ENCODE peak calls at places on chromosomes 5 and 9, in nine cellular contexts. F is nephron progenitor cell, N is bronchial epithelial cell, J is endothelial cell, L is body of pancreas, D is fibroblast of mammary gland, S is GM12865, P is progenitor cell of endocrine pancreas, T is psoas muscle. I is an unnamed sample.

GRCh38 chr5:36696059-36696673 is 89.8 kb downstream of the SLC1A3 start:
- DNase-seq in T (peak; percentile 66), D (peak; percentile 73), P (peak; percentile 46), F (peak; percentile 59), J (peak; percentile 67), S (peak; percentile 73), N (peak; percentile 73), L (peak; percentile 76), I (peak; percentile 68)

GRCh38 chr5:178785999-178786398 is 55.5 kb upstream of the ZNF354A start:
- DNase-seq in T (no peak), P (no peak), S (no peak), N (peak; percentile 25), F (no peak), D (peak; percentile 24), L (no peak), J (no peak), I (no peak)

GRCh38 chr5:155969510-155969909 is 357.5 kb upstream of the SGCD start:
- DNase-seq in J (no peak), N (no peak), S (no peak), P (no peak), F (no peak), D (no peak), L (no peak), T (no peak), I (no peak)

GRCh38 chr5:18546570-18546969 is 912.3 kb downstream of the TAF11L14 start:
- DNase-seq in F (no peak), S (no peak), P (no peak), J (no peak), T (no peak), N (no peak), D (no peak), L (no peak), I (no peak)

GRCh38 chr9:35951736-35952135 is 6.2 kb downstream of the OR2S2 start:
- DNase-seq in P (no peak), T (no peak), S (no peak), D (peak; percentile 50), N (peak; percentile 51), J (no peak), L (no peak), F (no peak), I (no peak)

GRCh38 chr9:12640866-12641636 is 52.1 kb upstream of the TYRP1 start:
- DNase-seq in N (no peak), T (no peak), S (no peak), L (no peak), D (no peak), P (no peak), J (no peak), F (no peak), I (no peak)

GRCh38 chr5:82909816-82910215 is 167.4 kb downstream of the TMEM167A start:
- DNase-seq in P (no peak), D (no peak), N (no peak), T (no peak), F (no peak), L (no peak), S (no peak), J (no peak), I (no peak)

GRCh38 chr9:98373622-98374021 is 118.2 kb upstream of the TBC1D2 start:
- DNase-seq in L (no peak), S (no peak), D (peak; percentile 67), F (no peak), J (no peak), T (no peak), N (peak; percentile 40), P (no peak), I (no peak)

GRCh38 chr5:140674629-140675028 is 1.3 kb upstream of the DND1 start:
- DNase-seq in S (no peak), P (no peak), F (no peak), T (no peak), J (no peak), L (no peak), N (no peak), D (no peak), I (no peak)

GRCh38 chr5:178667109-178667508 is 40.3 kb upstream of the CLK4 start:
- DNase-seq in T (no peak), L (no peak), D (no peak), F (peak; percentile 34), J (no peak), S (no peak), N (no peak), P (no peak), I (no peak)

GRCh38 chr5:179306191-179307005 is 38.9 kb downstream of the ADAMTS2 start:
- DNase-seq in L (no peak), F (no peak), P (no peak), D (peak; percentile 83), T (no peak), N (no peak), S (no peak), J (no peak), I (no peak)

GRCh38 chr5:36462295-36463021 is 143.9 kb upstream of the SLC1A3 start:
- DNase-seq in F (no peak), P (no peak), S (no peak), L (no peak), T (no peak), N (peak; percentile 82), D (peak; percentile 26), J (no peak), I (no peak)

GRCh38 chr5:96909003-96909402 is 26.9 kb upstream of the LNPEP start:
- DNase-seq in T (no peak), N (no peak), P (no peak), S (no peak), L (no peak), J (no peak), D (no peak), F (no peak), I (no peak)

GRCh38 chr5:73299017-73299630 is 126.1 kb downstream of the TMEM174 start:
- DNase-seq in L (no peak), D (no peak), F (peak; percentile 65), J (peak; percentile 63), N (no peak), S (no peak), P (no peak), T (no peak), I (no peak)

GRCh38 chr9:129305246-129305645 is 127.2 kb upstream of the IER5L start:
- DNase-seq in L (no peak), D (no peak), J (no peak), P (no peak), T (peak; percentile 8), S (no peak), F (no peak), N (no peak), I (no peak)

GRCh38 chr5:172642511-172642910 is 1.4 kb downstream of the NEURL1B start:
- DNase-seq in D (no peak), J (no peak), P (no peak), F (no peak), T (peak; percentile 15), N (no peak), L (no peak), S (no peak), I (no peak)

GRCh38 chr5:172640139-172640538 is 924 bp upstream of the NEURL1B start:
- DNase-seq in S (no peak), D (no peak), N (no peak), J (no peak), P (no peak), T (no peak), F (no peak), L (no peak), I (no peak)

GRCh38 chr5:172642046-172642409 is 965 bp downstream of the NEURL1B start:
- DNase-seq in P (no peak), T (no peak), F (no peak), S (no peak), D (peak; percentile 15), L (no peak), N (no peak), J (no peak), I (no peak)

GRCh38 chr5:172640822-172641358 is at the start of gene NEURL1B:
- DNase-seq in F (peak; percentile 89), S (peak; percentile 24), N (peak; percentile 40), L (peak; percentile 87), D (peak; percentile 34), T (peak; percentile 86), J (peak; percentile 68), P (peak; percentile 60), I (peak; percentile 54)

DNA sequence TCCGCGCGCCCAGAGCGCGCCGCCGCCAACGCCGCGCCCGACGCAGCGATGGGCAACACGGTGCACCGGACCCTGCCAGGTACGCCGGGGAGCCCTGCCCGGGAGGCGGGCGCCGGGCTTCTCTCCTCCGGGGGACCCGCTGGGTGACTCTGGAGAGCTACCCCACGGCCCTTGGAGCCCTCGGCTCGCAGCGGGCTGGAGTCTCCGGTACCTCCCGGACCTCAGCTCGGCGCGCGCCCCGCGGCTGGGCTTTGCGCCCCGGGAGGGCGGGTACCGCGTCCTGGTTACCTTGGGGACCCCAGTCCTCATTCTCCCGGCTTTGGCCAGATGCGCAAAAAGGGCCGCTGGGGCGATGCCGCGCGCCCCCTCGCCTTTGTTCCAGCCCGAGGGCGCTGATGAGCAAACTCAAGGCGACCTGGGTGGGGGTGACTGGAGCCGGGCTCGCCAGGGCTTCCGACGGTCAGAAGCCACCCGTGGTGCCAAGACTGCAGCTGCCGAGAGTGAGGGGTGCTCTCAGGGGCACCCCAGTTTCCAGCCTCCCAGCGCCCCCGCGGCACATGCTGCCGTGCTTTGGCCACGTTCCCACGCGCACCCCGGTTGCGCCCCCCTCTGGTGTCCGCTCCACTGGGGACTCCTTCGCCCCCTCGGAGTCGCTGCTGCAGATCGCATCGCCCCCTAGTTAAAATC is 439 bp downstream of the NEURL1B start:
- DNase-seq in L (no peak), N (no peak), P (no peak), F (peak; percentile 53), T (peak; percentile 59), D (no peak), J (peak; percentile 13), S (no peak), I (no peak)
- TF ChIP-seq CTCF in L (no peak), N (peak; percentile 13), P (no peak), F (no peak), T (no peak), D (no peak), J (no peak), S (no peak), I (no peak)

GRCh38 chr5:116574682-116575634 is at the start of gene SEMA6A:
- DNase-seq in D (peak; percentile 81), T (peak; percentile 94), L (peak; percentile 93), F (peak; percentile 94), N (peak; percentile 84), S (peak; percentile 95), P (peak; percentile 95), J (peak; percentile 99), I (peak; percentile 74)
- TF ChIP-seq CTCF in D (no peak), T (no peak), L (peak; percentile 36), F (no peak), N (peak; percentile 10), S (no peak), P (peak; percentile 40), J (peak; percentile 34), I (no peak)

DNA sequence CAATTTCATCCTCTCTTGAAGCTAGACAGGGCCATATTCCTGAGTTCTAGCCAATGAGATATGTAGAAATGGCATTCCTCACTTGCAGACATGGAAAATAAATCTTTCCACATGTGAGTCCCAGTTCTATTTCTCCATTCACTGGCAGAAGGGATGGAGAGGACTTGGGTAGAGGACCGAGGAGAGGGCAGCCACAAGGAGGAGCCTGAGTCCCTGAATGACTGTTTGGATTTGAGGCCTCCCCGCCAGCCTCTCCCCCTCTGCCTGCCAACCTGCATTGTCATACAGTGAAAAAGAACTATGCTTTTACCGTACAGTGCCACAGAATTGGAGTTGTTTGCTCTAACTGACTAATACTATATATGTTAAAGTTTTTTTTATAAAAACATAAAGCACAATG is 583.0 kb upstream of the WWC1 start:
- DNase-seq in J (no peak), P (no peak), D (no peak), N (no peak), T (no peak), S (no peak), F (no peak), L (no peak), I (no peak)
- TF ChIP-seq CTCF in J (no peak), P (no peak), D (no peak), N (peak; percentile 4), T (no peak), S (no peak), F (no peak), L (no peak), I (no peak)

GRCh38 chr5:171365351-171365750 is 22.3 kb upstream of the NPM1 start:
- DNase-seq in D (peak; percentile 24), J (peak; percentile 33), N (no peak), L (no peak), F (peak; percentile 15), S (no peak), P (no peak), T (no peak), I (peak; percentile 21)
- TF ChIP-seq CTCF in D (peak; percentile 44), J (peak; percentile 61), N (peak; percentile 21), L (no peak), F (peak; percentile 52), S (peak; percentile 39), P (peak; percentile 54), T (no peak), I (peak; percentile 64)

I was measured in activated CD8-positive, alpha-beta T cell treated with anti-CD3 and anti-CD28 coated beads for 36 hours.